ENCODE peak calls at places on chromosomes 4 and X, in six cellular contexts. T is CD8-positive, alpha-beta T cell; F is IMR-90; Y is pancreas; K is A673; S is neural progenitor cell. P is an unnamed sample. For H3K4me1, the result is how much of the 10 kb centered on the place peaks cover.

GRCh38 chr4:21517460-21517859 is 431.1 kb downstream of the KCNIP4 start:
- DNase-seq in T (no peak), F (no peak), Y (no peak), K (no peak), S (no peak), P (no peak)

GRCh38 chrX:77961063-77961462 is 8.4 kb downstream of the PGAM4 start:
- DNase-seq in T (no peak), F (no peak), Y (no peak), K (no peak), S (no peak), P (no peak)

GRCh38 chr4:140195806-140196205 is 41.8 kb upstream of the MAML3 start:
- DNase-seq in T (no peak), F (no peak), Y (no peak), K (no peak), S (no peak), P (no peak)

GRCh38 chrX:19579485-19579884 is 64.2 kb upstream of the MAP3K15 start:
- DNase-seq in T (no peak), F (peak), Y (no peak), K (no peak), S (no peak), P (no peak)

GRCh38 chrX:150058728-150059127 is 120.4 kb upstream of the EOLA2 start:
- DNase-seq in T (no peak), F (no peak), Y (no peak), K (no peak), S (no peak), P (no peak)

GRCh38 chr4:544386-545105 is 31.5 kb downstream of the TMEM271 start:
- DNase-seq in T (peak), F (no peak), Y (no peak), K (no peak), S (no peak), P (no peak)

GRCh38 chrX:70553516-70553915 is 108.9 kb downstream of the DLG3 start:
- DNase-seq in T (no peak), F (no peak), Y (no peak), K (no peak), S (no peak), P (no peak)

GRCh38 chrX:50035119-50035518 is 112.7 kb downstream of the CLCN5 start:
- DNase-seq in T (no peak), F (no peak), Y (no peak), K (no peak), S (no peak), P (no peak)

GRCh38 chr4:26139310-26139924 is 181.4 kb upstream of the RBPJ start:
- DNase-seq in T (no peak), F (no peak), Y (no peak), K (peak), S (no peak), P (no peak)

GRCh38 chr4:110917835-110918234 is 295.0 kb upstream of the PITX2 start:
- DNase-seq in T (no peak), F (no peak), Y (no peak), K (no peak), S (no peak), P (no peak)

GRCh38 chr4:95165926-95166524 is 382.7 kb downstream of the UNC5C start:
- DNase-seq in T (no peak), F (peak), Y (no peak), K (peak), S (peak), P (peak)

GRCh38 chr4:57018930-57019329 is 40.2 kb downstream of the POLR2B start:
- DNase-seq in T (no peak), F (peak), Y (no peak), K (no peak), S (no peak), P (no peak)

GRCh38 chrX:25004040-25004439 is 11.7 kb downstream of the ARX start:
- DNase-seq in T (no peak), F (no peak), Y (no peak), K (no peak), S (peak), P (no peak)

GRCh38 chrX:25002658-25003015 is 13.1 kb downstream of the ARX start:
- DNase-seq in T (no peak), F (no peak), Y (no peak), K (no peak), S (peak), P (no peak)

GRCh38 chrX:25004485-25005032 is 11.2 kb downstream of the ARX start:
- DNase-seq in T (no peak), F (no peak), Y (no peak), K (no peak), S (peak), P (no peak)

GRCh38 chrX:25003066-25003849 is 12.5 kb downstream of the ARX start:
- DNase-seq in T (no peak), F (no peak), Y (no peak), K (no peak), S (peak), P (no peak)

DNA sequence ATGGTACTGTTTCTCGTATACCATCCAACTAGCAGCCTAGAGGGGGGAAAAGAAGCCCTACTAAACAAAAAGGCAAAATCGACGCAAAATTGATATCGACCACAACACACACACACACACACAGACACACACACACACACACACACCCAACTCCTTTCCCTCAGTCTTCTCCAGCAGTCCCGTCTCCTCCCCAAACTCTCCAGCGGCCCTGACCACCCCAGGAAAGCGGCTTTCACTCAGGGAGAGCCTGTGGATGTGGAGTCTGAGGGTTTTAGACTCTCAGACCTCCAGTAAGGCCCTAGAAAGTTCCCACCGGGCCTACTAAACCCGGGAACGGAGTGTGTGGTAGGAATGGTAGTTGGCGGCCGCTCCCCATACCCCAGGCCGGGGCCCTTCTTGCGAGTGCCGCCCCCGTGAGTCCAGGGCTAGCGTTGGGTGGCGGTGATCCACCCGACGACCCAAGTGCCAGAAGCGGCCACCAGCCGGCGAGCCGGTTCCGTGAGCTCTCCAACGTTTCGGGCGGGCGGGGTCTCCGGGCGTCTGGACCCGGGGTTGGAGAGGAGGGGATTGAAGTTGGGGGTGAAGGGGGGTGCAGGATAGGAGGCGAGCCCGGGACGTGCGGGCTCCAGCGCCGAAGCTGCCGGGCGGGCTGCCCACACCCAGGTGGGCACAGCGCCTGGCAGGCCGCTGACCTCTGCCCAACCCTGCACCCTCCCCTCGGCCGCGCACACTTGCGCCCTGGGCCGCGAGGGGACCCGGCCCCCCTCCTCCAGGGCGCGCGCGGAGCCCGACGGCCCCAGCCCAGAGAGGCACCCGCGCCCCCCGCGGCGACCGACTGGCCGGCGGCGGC is 13.7 kb downstream of the ARX start:
- DNase-seq in T (no peak), F (no peak), Y (no peak), K (no peak), S (peak), P (no peak)
- H3K4me3 ChIP-seq in T (no peak), F (peak), Y (no peak), K (no peak), S (peak), P (no peak)

GRCh38 chr4:23483320-23483958 is 406.4 kb downstream of the PPARGC1A start:
- DNase-seq in T (no peak), F (no peak), Y (no peak), K (no peak), S (no peak), P (no peak)

GRCh38 chr4:23485793-23486192 is 404.1 kb downstream of the PPARGC1A start:
- DNase-seq in T (no peak), F (no peak), Y (no peak), K (no peak), S (no peak), P (no peak)

GRCh38 chr4:23484689-23485088 is 405.2 kb downstream of the PPARGC1A start:
- DNase-seq in T (no peak), F (no peak), Y (no peak), K (no peak), S (peak), P (no peak)
- H3K4me1 ChIP-seq in T (under half), F (under half), Y (under half), K (under half), S (under half), P (under half)

GRCh38 chrX:72107320-72107719 is 24.4 kb downstream of the RTL5 start:
- DNase-seq in T (no peak), F (peak), Y (peak), K (peak), S (no peak), P (no peak)
- H3K4me3 ChIP-seq in T (no peak), F (no peak), Y (no peak), K (no peak), S (no peak), P (no peak)

GRCh38 chr4:88794952-88795351 is 97.3 kb upstream of the NAP1L5 start:
- DNase-seq in T (no peak), F (no peak), Y (no peak), K (no peak), S (no peak), P (no peak)
- H3K4me1 ChIP-seq in T (under half), F (under half), Y (under half), K (under half), S (under half), P (under half)

DNA sequence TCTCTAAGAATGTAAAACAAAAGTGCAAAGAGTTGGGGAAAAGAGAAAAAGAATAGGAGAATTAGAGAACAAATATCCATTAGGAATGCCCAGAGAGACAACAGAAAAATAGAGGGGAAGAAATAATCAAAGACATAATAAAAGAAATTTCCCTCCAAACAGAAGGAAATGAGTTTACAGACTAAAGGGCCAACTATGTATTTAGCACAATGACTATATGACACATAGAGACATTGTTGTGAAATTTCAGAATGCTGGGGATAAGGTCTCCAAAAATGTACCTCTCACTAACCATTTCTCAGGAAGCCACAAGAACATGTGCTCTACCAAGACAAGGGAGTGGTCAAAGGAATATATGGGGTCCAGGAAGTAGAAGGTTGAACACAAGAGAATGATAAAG is 121.0 kb upstream of the ACSL4 start:
- DNase-seq in T (no peak), F (no peak), Y (no peak), K (no peak), S (no peak), P (no peak)
- H3K4me3 ChIP-seq in T (no peak), F (no peak), Y (no peak), K (no peak), S (no peak), P (no peak)

DNA sequence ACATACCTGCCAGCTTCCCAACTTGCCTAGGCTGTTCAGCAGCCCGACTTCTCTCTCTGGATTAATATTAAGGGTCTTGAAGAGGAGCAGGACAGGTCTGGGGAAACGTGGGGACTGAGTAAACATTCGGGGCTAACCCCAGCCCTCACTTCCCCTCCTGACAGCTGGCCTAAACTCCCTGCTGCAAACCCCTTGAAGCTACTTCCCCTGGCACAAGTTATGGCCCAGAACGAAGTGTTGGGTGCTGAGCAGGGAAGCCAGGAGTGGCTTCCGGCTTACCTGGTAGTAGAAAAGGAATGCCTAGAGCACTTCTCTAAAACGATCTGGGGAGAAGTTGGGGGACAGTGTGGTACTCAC is 200.0 kb downstream of the BCOR start:
- DNase-seq in T (no peak), F (no peak), Y (no peak), K (no peak), S (no peak), P (no peak)
- H3K4me1 ChIP-seq in T (under half), F (under half), Y (under half), K (under half), S (under half), P (under half)